ENCODE peak calls at places on chromosomes 1 and 21, in six cellular contexts. One of them, this sample, is unnamed.

GRCh38 chr1:224700915-224701531 is 84.9 kb downstream of the CNIH3 start:
- DNase-seq in K562: peak; percentile 74
- DNase-seq in A549: peak; percentile 24
- DNase-seq in GM12878: peak; percentile 9
- DNase-seq in HepG2: peak; percentile 19
- DNase-seq in endothelial cell of umbilical vein: no peak
- DNase-seq in this sample: peak; percentile 68

GRCh38 chr21:16192900-16193299 is 463.1 kb downstream of the USP25 start:
- DNase-seq in GM12878: no peak
- DNase-seq in A549: peak; percentile 81
- DNase-seq in K562: no peak
- DNase-seq in HepG2: no peak
- DNase-seq in endothelial cell of umbilical vein: no peak
- DNase-seq in this sample: no peak

GRCh38 chr21:31713973-31714740 is 17.8 kb downstream of the SCAF4 start:
- DNase-seq in GM12878: no peak
- DNase-seq in endothelial cell of umbilical vein: no peak
- DNase-seq in HepG2: no peak
- DNase-seq in K562: no peak
- DNase-seq in A549: no peak
- DNase-seq in this sample: no peak

GRCh38 chr21:24420694-24421093 is 1186.6 kb downstream of the MRPL39 start:
- DNase-seq in HepG2: no peak
- DNase-seq in endothelial cell of umbilical vein: no peak
- DNase-seq in A549: no peak
- DNase-seq in GM12878: no peak
- DNase-seq in K562: no peak
- DNase-seq in this sample: no peak

GRCh38 chr1:65175171-65176070 is 27.4 kb downstream of the AK4 start:
- DNase-seq in GM12878: no peak
- DNase-seq in K562: no peak
- DNase-seq in endothelial cell of umbilical vein: no peak
- DNase-seq in A549: no peak
- DNase-seq in HepG2: no peak
- DNase-seq in this sample: no peak

GRCh38 chr1:117967900-117968299 is 38.4 kb downstream of the WDR3 start:
- DNase-seq in endothelial cell of umbilical vein: no peak
- DNase-seq in GM12878: no peak
- DNase-seq in K562: no peak
- DNase-seq in A549: no peak
- DNase-seq in HepG2: no peak
- DNase-seq in this sample: no peak

GRCh38 chr1:226293553-226293920 is 15.4 kb downstream of the LIN9 start:
- DNase-seq in endothelial cell of umbilical vein: no peak
- DNase-seq in GM12878: no peak
- DNase-seq in HepG2: no peak
- DNase-seq in K562: no peak
- DNase-seq in A549: no peak
- DNase-seq in this sample: no peak

GRCh38 chr1:14367444-14367843 is 231.0 kb upstream of the KAZN start:
- DNase-seq in GM12878: no peak
- DNase-seq in A549: no peak
- DNase-seq in HepG2: no peak
- DNase-seq in K562: no peak
- DNase-seq in endothelial cell of umbilical vein: no peak
- DNase-seq in this sample: no peak

GRCh38 chr1:65395887-65396612 is 24.4 kb upstream of the LEPR start:
- DNase-seq in endothelial cell of umbilical vein: no peak
- DNase-seq in GM12878: no peak
- DNase-seq in HepG2: no peak
- DNase-seq in K562: no peak
- DNase-seq in A549: no peak
- DNase-seq in this sample: no peak

GRCh38 chr1:214587165-214587564 is 15.8 kb upstream of the CENPF start:
- DNase-seq in HepG2: no peak
- DNase-seq in A549: no peak
- DNase-seq in GM12878: no peak
- DNase-seq in endothelial cell of umbilical vein: no peak
- DNase-seq in K562: no peak
- DNase-seq in this sample: no peak

GRCh38 chr1:214586621-214587020 is 16.4 kb upstream of the CENPF start:
- DNase-seq in HepG2: no peak
- DNase-seq in GM12878: no peak
- DNase-seq in K562: no peak
- DNase-seq in A549: no peak
- DNase-seq in endothelial cell of umbilical vein: no peak
- DNase-seq in this sample: no peak

GRCh38 chr1:214583113-214583512 is 19.9 kb upstream of the CENPF start:
- DNase-seq in A549: no peak
- DNase-seq in GM12878: no peak
- DNase-seq in HepG2: no peak
- DNase-seq in K562: no peak
- DNase-seq in endothelial cell of umbilical vein: no peak
- DNase-seq in this sample: no peak

GRCh38 chr1:214583824-214584554 is 19.0 kb upstream of the CENPF start:
- DNase-seq in HepG2: no peak
- DNase-seq in K562: no peak
- DNase-seq in GM12878: no peak
- DNase-seq in A549: no peak
- DNase-seq in endothelial cell of umbilical vein: no peak
- DNase-seq in this sample: no peak

DNA sequence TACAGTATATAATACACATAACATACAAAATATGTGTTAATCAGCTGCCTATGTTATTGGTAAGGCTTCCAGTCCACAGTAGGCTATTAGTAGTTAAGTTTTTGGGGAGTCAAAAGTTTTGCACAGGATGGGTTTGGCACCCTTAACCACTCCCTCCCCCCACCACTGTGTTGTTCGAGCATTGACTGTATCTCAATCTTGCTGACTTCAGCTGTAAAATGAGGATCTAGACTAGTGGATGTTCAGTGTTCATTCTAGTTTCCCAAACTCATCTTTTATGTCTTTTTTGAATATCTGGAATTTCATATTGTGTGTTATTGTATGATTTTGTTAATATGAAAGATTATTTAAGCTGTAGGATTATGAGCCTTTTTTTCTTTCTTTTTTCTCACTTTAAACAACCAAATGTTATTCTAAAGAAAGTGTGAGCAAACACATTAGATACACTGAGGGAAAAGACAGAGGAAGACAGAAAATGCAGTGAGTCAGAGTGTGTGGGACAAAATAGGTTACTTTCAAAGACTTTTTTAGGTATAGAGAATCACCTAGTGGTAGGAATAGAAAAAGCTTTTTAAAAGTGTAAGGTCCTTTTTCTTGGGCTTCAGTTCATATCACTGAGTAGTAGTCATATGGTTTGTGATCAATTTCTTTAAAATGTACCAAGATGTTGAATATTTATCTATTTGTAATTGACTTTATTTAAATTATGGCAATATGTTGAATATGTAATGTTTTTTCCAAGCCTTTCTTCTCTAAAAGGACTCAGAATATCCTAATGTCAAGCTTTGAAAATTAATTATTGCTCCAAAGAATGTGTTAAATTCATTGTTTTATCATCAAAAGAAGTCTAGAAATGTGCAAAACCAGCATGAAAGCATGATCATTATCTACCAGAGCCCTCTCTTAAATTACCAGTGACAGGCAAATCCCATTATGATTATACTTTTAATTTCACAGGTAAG is 17.9 kb upstream of the CENPF start:
- DNase-seq in A549: peak; percentile 58
- DNase-seq in K562: peak; percentile 21
- DNase-seq in HepG2: peak; percentile 31
- DNase-seq in endothelial cell of umbilical vein: peak; percentile 77
- DNase-seq in GM12878: no peak
- DNase-seq in this sample: peak; percentile 53
- TF ChIP-seq MYC in A549: no peak
- TF ChIP-seq MYC in K562: no peak
- TF ChIP-seq MYC in HepG2: no peak
- TF ChIP-seq MYC in endothelial cell of umbilical vein: no peak
- TF ChIP-seq MYC in GM12878: no peak
- TF ChIP-seq MYC in this sample: no peak

DNA sequence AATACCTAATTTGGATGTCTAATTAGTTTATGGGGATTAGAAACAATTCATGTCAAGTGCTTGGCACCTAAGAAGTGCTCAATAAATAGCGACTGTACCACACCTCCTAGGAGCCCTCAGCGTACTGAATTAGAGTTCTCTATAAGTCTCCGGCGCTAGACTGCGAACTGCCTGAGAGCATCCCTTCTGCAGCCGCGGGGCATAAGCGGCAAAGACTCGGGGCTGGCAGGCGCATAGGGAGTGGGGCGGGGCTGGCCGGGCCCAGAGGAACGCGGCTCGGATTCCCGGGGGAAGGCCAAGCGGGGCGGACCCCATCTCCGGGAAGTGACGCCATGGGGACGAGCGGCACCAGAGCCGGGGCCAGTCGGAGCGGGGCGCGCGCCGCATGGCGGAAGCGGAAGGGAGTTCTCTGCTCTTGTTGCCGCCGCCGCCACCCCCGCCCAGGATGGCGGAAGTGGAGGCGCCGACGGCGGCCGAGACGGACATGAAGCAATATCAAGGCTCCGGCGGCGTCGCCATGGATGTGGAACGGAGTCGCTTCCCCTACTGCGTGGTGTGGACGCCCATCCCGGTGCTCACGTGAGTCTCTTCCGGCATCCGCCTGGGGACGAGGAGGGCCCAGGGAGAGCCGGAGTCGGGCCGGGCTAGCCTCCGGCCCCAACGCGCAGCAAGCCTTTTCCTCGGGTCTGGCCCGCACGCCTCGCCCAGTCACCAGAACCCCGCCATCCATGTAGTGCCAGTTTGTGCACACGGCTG is at the start of gene TMEM222:
- DNase-seq in endothelial cell of umbilical vein: peak; percentile 97
- DNase-seq in HepG2: peak; percentile 92
- DNase-seq in A549: peak; percentile 95
- DNase-seq in K562: peak; percentile 98
- DNase-seq in GM12878: peak; percentile 76
- DNase-seq in this sample: peak; percentile 99
- TF ChIP-seq CTCF in endothelial cell of umbilical vein: no peak
- TF ChIP-seq CTCF in HepG2: peak; percentile 40
- TF ChIP-seq CTCF in A549: no peak
- TF ChIP-seq CTCF in K562: peak; percentile 35
- TF ChIP-seq CTCF in GM12878: no peak
- TF ChIP-seq CTCF in this sample: no peak

GRCh38 chr1:39360726-39361125 is 130.7 kb upstream of the BMP8A start:
- DNase-seq in endothelial cell of umbilical vein: no peak
- DNase-seq in GM12878: no peak
- DNase-seq in A549: no peak
- DNase-seq in HepG2: no peak
- DNase-seq in K562: no peak
- DNase-seq in this sample: peak; percentile 58
- TF ChIP-seq MAX in endothelial cell of umbilical vein: no peak
- TF ChIP-seq MAX in GM12878: no peak
- TF ChIP-seq MAX in A549: no peak
- TF ChIP-seq MAX in HepG2: no peak
- TF ChIP-seq MAX in K562: no peak
- TF ChIP-seq MAX in this sample: no peak

GRCh38 chr1:6796095-6796494 is 10.8 kb downstream of the CAMTA1 start:
- DNase-seq in endothelial cell of umbilical vein: no peak
- DNase-seq in K562: no peak
- DNase-seq in HepG2: no peak
- DNase-seq in GM12878: no peak
- DNase-seq in A549: no peak
- DNase-seq in this sample: no peak

GRCh38 chr1:6794164-6794563 is 8.9 kb downstream of the CAMTA1 start:
- DNase-seq in A549: peak; percentile 53
- DNase-seq in HepG2: peak; percentile 32
- DNase-seq in GM12878: no peak
- DNase-seq in endothelial cell of umbilical vein: peak; percentile 71
- DNase-seq in K562: no peak
- DNase-seq in this sample: peak; percentile 50

GRCh38 chr1:6795203-6795602 is 9.9 kb downstream of the CAMTA1 start:
- DNase-seq in A549: no peak
- DNase-seq in GM12878: no peak
- DNase-seq in K562: no peak
- DNase-seq in HepG2: no peak
- DNase-seq in endothelial cell of umbilical vein: no peak
- DNase-seq in this sample: no peak

GRCh38 chr1:6799499-6799898 is 14.2 kb downstream of the CAMTA1 start:
- DNase-seq in GM12878: no peak
- DNase-seq in A549: no peak
- DNase-seq in HepG2: no peak
- DNase-seq in endothelial cell of umbilical vein: no peak
- DNase-seq in K562: no peak
- DNase-seq in this sample: no peak

DNA sequence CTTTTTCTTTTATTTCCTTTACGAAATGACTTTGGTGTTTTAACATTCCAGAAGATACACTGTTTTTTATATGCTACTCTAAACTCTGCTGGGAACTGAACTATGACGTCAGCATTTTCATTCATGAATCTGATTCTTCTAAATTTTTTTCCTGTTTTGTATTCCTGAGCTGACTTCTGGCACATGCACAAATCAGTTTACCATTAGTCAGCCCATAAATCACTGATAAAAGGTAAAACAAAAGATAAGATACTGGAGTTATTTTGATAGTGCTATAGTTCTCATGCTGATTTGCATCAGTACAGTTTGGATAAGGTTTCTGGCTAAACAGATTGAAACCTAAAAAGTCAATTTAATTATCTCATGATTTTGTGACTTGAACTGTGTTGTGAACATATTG is 10.4 kb downstream of the CAMTA1 start:
- DNase-seq in A549: peak; percentile 58
- DNase-seq in HepG2: no peak
- DNase-seq in GM12878: no peak
- DNase-seq in endothelial cell of umbilical vein: peak; percentile 97
- DNase-seq in K562: no peak
- DNase-seq in this sample: no peak
- TF ChIP-seq MYC in A549: no peak
- TF ChIP-seq MYC in HepG2: no peak
- TF ChIP-seq MYC in GM12878: no peak
- TF ChIP-seq MYC in endothelial cell of umbilical vein: no peak
- TF ChIP-seq MYC in K562: no peak
- TF ChIP-seq MYC in this sample: no peak

DNA sequence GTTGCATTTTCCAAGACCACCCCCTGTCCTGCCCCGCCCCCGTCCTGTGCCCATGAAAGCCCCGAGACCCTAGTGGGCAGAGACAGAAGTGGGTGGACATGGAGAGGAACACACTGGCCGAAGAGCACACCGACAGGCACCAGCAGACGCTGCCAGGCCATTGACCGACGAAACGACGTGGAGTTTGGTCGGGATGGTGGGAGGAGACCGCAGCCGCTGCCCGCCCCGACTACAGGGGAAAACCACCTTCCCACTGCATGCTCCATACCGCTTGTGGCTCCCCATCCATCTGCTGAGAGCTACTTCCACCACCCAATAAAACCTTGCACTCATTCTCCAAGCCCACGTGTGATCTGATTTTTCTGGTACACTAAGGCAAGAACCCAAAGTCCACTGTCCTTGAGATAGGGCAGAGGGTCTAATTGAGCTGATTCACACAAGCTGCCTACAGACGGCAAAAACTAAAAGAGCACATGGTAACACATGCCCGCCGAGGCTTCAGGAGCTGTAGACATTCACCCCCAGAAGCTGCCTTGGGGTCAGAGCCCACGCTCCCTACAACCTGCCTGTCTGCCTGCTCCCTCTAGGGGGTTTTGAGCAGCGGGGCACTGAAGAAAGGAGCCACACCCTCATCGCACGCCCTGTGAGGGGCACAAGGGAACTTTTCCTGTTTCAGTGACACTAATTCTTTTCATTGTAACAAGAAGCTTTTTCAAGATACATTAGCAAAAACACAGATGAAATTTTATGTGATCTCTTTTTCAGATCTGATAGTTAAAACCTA is 81.2 kb upstream of the RAB3GAP2 start:
- DNase-seq in endothelial cell of umbilical vein: no peak
- DNase-seq in HepG2: peak; percentile 6
- DNase-seq in GM12878: no peak
- DNase-seq in A549: no peak
- DNase-seq in K562: no peak
- DNase-seq in this sample: peak; percentile 13
- TF ChIP-seq CTCF in endothelial cell of umbilical vein: no peak
- TF ChIP-seq CTCF in HepG2: no peak
- TF ChIP-seq CTCF in GM12878: no peak
- TF ChIP-seq CTCF in A549: no peak
- TF ChIP-seq CTCF in K562: peak; percentile 50
- TF ChIP-seq CTCF in this sample: no peak

This sample was measured in NB4.